ENCODE peak calls at places on chromosome 14, in four cellular contexts. Q is germinal center; I is upper lobe of right lung; K is stimulated activated naive CD4-positive, alpha-beta T cell. P is an unnamed sample.

GRCh38 chr14:69964841-69965240 is 85.6 kb downstream of the SMOC1 start:
- DNase-seq in K (no peak), I (no peak), Q (no peak), P (no peak)

GRCh38 chr14:59582161-59582560 is 5.5 kb upstream of the CCDC175 start:
- DNase-seq in I (no peak), Q (no peak), K (no peak), P (no peak)

GRCh38 chr14:42665083-42665482 is 1058.4 kb downstream of the LRFN5 start:
- DNase-seq in K (no peak), I (no peak), Q (no peak), P (peak)

GRCh38 chr14:51727526-51727925 is 75.8 kb downstream of the FRMD6 start:
- DNase-seq in Q (no peak), I (no peak), K (no peak), P (no peak)

GRCh38 chr14:51507556-51508511 is 143.9 kb upstream of the FRMD6 start:
- DNase-seq in I (peak), Q (no peak), K (no peak), P (peak)

GRCh38 chr14:68346540-68347232 is 446.2 kb downstream of the ZFP36L1 start:
- DNase-seq in Q (no peak), I (no peak), K (no peak), P (no peak)

GRCh38 chr14:53042480-53042879 is 91.6 kb upstream of the FERMT2 start:
- DNase-seq in Q (no peak), I (no peak), K (no peak), P (peak)

GRCh38 chr14:51954657-51955056 is 34.7 kb upstream of the RTRAF start:
- DNase-seq in Q (no peak), K (no peak), I (no peak), P (no peak)

GRCh38 chr14:25394356-25394755 is 344.4 kb upstream of the STXBP6 start:
- DNase-seq in Q (no peak), K (no peak), I (no peak), P (no peak)

GRCh38 chr14:100638211-100638855 is 51.1 kb upstream of the BEGAIN start:
- DNase-seq in Q (no peak), I (no peak), K (no peak), P (no peak)

GRCh38 chr14:53411110-53411509 is 258.0 kb upstream of the DDHD1 start:
- DNase-seq in Q (no peak), I (no peak), K (no peak), P (peak)

GRCh38 chr14:79809849-79810612 is 401.3 kb downstream of the DIO2 start:
- DNase-seq in K (no peak), Q (no peak), I (no peak), P (peak)

GRCh38 chr14:93984070-93984469 is 7.7 kb upstream of the ASB2 start:
- DNase-seq in I (no peak), Q (no peak), K (no peak), P (no peak)

GRCh38 chr14:65261425-65261920 is 151.1 kb upstream of the FUT8 start:
- DNase-seq in Q (no peak), K (no peak), I (no peak), P (no peak)

GRCh38 chr14:103690332-103690731 is 24.9 kb downstream of the XRCC3 start:
- DNase-seq in I (peak), K (no peak), Q (no peak), P (no peak)

GRCh38 chr14:58755026-58755929 is 117.5 kb downstream of the DACT1 start:
- DNase-seq in Q (no peak), K (no peak), I (no peak), P (no peak)